ENCODE peak calls at places on chromosomes 7 and 10, in seven cellular contexts. S is kidney epithelial cell, W is AG09319, H is cardiac muscle cell, D is RWPE1, L is natural killer cell, P is HL-60. V is an unnamed sample.

GRCh38 chr7:128911441-128912031 is 1.0 kb upstream of the KCP start:
- DNase-seq in S (no peak), W (no peak), H (peak; percentile 30), D (no peak), L (no peak), P (no peak), V (no peak)

GRCh38 chr10:71246591-71247143 is 34.3 kb downstream of the UNC5B start:
- DNase-seq in S (no peak), W (no peak), H (no peak), D (peak; percentile 100), L (no peak), P (no peak), V (no peak)

GRCh38 chr7:41104621-41105020 is 598.3 kb downstream of the INHBA start:
- DNase-seq in S (no peak), W (no peak), H (no peak), D (no peak), L (no peak), P (no peak), V (no peak)

GRCh38 chr10:48285710-48286109 is 11.2 kb upstream of the FRMPD2 start:
- DNase-seq in S (no peak), W (no peak), H (no peak), D (no peak), L (no peak), P (no peak), V (peak; percentile 25)

GRCh38 chr7:31202801-31203200 is 137.7 kb downstream of the NEUROD6 start:
- DNase-seq in S (no peak), W (no peak), H (no peak), D (no peak), L (no peak), P (no peak), V (no peak)

GRCh38 chr10:50382576-50383023 is 131.3 kb upstream of the ASAH2 start:
- DNase-seq in S (no peak), W (no peak), H (no peak), D (no peak), L (no peak), P (no peak), V (no peak)

GRCh38 chr7:129037585-129037984 is 17.3 kb downstream of the TNPO3 start:
- DNase-seq in S (no peak), W (no peak), H (no peak), D (no peak), L (no peak), P (no peak), V (no peak)

GRCh38 chr10:35412900-35413491 is 76.7 kb downstream of the CCNY start:
- DNase-seq in S (no peak), W (no peak), H (no peak), D (peak; percentile 86), L (no peak), P (no peak), V (no peak)

GRCh38 chr7:68789597-68789996 is 808.7 kb upstream of the AUTS2 start:
- DNase-seq in S (no peak), W (no peak), H (no peak), D (no peak), L (no peak), P (no peak), V (no peak)

GRCh38 chr7:139224219-139224618 is 6.8 kb upstream of the UBN2 start:
- DNase-seq in S (no peak), W (no peak), H (no peak), D (no peak), L (no peak), P (no peak), V (no peak)

GRCh38 chr7:1189986-1190772 is 30.2 kb upstream of the ZFAND2A start:
- DNase-seq in S (no peak), W (no peak), H (no peak), D (no peak), L (no peak), P (no peak), V (no peak)

GRCh38 chr10:4688620-4689019 is 137.4 kb upstream of the AKR1E2 start:
- DNase-seq in S (no peak), W (no peak), H (peak; percentile 35), D (no peak), L (no peak), P (no peak), V (no peak)

DNA sequence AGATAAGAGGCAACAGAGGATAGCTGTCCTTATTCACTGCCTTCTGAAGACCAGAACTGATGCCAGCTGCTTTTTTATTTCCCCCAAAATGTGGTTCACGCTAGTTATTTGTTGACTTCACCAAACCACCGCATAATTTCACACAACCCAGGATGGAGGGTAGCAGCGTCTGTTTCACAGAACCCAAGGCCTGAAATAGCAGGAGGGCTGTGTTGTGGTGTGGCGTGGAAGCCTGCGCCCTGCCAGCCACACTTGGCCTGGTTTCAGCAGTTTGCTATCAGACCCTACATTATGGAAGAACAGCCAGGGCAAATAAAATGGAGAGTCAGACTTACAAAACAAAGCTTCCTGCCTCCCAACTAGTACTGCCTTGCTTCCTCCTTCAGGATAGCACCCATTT is 155.4 kb downstream of the DYNC1I1 start:
- DNase-seq in S (no peak), W (no peak), H (no peak), D (no peak), L (no peak), P (no peak), V (no peak)
- TF ChIP-seq CTCF in S (no peak), W (no peak), H (no peak), D (no peak), L (no peak), P (no peak), V (no peak)

GRCh38 chr7:22854158-22855048 is 31.8 kb upstream of the TOMM7 start:
- DNase-seq in S (no peak), W (peak; percentile 83), H (peak; percentile 95), D (peak; percentile 93), L (peak; percentile 75), P (peak; percentile 85), V (peak; percentile 59)
- TF ChIP-seq CTCF in S (no peak), W (no peak), H (peak; percentile 50), D (peak; percentile 52), L (peak; percentile 91), P (no peak), V (peak; percentile 90)

DNA sequence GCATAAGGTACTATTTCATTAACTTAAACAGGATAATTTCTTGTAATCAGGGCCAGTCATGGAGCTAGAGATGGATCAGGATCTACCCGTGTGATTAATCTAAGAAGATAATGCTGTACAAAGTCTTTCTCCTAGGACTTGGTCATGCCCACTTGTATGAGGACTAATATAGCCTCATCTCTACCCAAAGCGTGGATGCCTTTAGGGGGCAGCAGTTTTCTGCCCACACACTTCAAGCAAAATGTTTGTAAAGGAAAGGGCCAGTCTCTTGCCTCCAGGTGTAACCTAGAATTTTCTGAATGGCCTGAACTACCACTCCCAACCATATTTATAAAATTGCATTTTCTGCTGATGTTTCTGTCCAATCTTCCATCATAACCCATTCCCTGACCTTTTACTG is 764.0 kb upstream of the IGFBP3 start:
- DNase-seq in S (no peak), W (no peak), H (no peak), D (no peak), L (no peak), P (no peak), V (no peak)
- TF ChIP-seq CTCF in S (no peak), W (no peak), H (no peak), D (no peak), L (no peak), P (no peak), V (no peak)

GRCh38 chr10:12195281-12195602 is 449 bp downstream of the NUDT5 start:
- DNase-seq in S (no peak), W (no peak), H (no peak), D (peak; percentile 27), L (no peak), P (no peak), V (no peak)

GRCh38 chr10:12196531-12197211 is 683 bp downstream of the CDC123 start:
- DNase-seq in S (no peak), W (no peak), H (no peak), D (no peak), L (no peak), P (no peak), V (no peak)

GRCh38 chr10:12198156-12198555 is 2.2 kb downstream of the CDC123 start:
- DNase-seq in S (no peak), W (no peak), H (no peak), D (no peak), L (no peak), P (no peak), V (no peak)

GRCh38 chr10:12194752-12195271 is 879 bp downstream of the NUDT5 start:
- DNase-seq in S (no peak), W (no peak), H (peak; percentile 58), D (peak; percentile 18), L (peak; percentile 16), P (no peak), V (peak; percentile 22)

DNA sequence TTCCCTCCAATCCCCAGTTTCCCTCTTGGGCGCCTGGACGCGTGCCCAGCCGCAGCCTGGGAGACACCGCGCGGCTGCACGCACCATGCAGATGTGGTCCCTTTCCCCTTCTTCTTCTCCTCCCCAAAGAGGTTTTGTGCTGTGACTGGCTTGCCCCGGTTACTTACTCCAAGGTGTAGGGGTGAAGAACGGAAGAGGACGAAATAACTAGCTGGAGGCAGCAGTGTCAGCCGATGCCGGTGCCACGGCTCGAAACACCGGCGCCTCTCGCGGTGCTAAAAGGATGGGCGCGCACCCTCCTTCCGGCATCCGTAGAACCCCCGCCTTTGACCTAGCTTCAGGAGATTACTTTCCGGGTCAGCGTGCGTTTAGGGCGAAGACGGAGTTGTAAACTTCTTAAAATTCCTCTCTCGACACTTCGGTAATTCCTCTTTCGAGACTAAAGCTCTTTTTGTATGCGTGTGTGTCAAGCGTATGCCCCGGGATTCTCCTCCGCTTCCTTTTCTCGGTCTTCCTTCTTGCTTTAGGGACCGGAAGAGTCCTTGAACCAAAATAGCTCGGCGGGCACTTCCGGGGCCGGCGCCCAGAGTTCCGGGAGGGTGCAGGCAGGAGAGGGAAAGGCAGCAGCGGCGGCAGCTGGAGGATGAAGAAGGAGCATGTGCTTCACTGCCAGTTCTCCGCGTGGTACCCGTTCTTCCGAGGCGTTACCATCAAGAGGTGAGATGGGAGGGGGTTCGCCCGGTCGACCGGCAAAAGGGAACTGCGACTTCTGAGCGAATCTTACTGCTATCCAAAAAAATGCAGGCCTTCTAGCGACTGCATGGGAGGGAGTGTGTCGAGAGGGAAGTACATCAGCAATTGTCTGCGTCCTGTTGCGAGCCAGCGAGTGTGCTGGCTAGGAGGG is at the start of the genes CDC123 and NUDT5:
- DNase-seq in S (peak; percentile 65), W (peak; percentile 59), H (peak; percentile 93), D (peak; percentile 90), L (peak; percentile 76), P (peak; percentile 56), V (peak; percentile 87)
- TF ChIP-seq CTCF in S (no peak), W (no peak), H (peak; percentile 8), D (no peak), L (no peak), P (no peak), V (no peak)

DNA sequence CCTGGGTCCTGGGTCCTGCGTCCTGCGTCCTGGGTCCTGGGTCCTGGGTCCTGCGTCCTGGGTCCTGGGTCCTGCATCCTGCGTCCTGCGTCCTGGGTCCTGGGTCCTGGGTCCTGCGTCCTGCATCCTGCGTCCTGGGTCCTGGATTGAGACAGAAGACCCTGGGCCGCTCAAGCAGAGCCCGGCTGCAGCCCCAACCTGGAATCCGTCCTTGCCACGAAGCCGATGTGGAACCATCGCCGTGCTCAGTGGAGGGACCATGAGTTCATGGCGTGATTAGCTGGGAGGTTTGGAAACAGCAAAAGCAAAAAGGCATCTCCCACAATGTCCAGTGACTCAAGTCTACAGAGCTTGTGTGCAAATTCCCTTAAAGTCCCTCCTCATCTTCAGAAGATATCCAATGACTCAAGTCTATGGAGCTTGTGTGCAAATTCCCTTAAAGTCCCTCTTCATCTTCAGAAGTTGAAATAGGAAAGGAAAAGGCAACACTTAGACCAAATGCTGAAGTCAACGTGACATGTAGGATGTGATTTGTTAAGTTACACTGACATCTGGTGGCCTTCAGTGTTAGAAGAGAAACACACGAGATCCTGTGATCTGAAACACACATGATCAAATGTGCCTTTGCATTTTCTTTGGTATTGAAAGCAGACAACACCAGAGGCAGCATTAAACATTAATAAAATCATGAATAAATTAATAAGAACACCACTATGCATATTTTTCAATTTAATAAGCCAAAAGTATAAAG is 179.9 kb downstream of the PTPRN2 start:
- DNase-seq in S (no peak), W (no peak), H (peak; percentile 56), D (peak; percentile 16), L (no peak), P (no peak), V (no peak)
- TF ChIP-seq CTCF in S (peak; percentile 1), W (no peak), H (peak; percentile 31), D (peak; percentile 32), L (no peak), P (peak; percentile 33), V (peak; percentile 24)